ENCODE peak calls at places on chromosomes 16 and 17, in five cellular contexts. N is HT1080, R is DMS153, F is adipocyte, S is mesothelial cell of epicardium. L is an unnamed sample.

GRCh38 chr17:37490638-37491614 is 1.2 kb downstream of the DUSP14 start:
- DNase-seq in N (peak), R (no peak), F (peak), S (no peak), L (no peak)

GRCh38 chr17:4934173-4934979 is 2.3 kb downstream of the GP1BA start:
- DNase-seq in N (peak), R (no peak), F (peak), S (no peak), L (no peak)

GRCh38 chr17:81200201-81200600 is 22.6 kb downstream of the CEP131 start:
- DNase-seq in N (no peak), R (no peak), F (no peak), S (no peak), L (no peak)

GRCh38 chr17:40063034-40063765 is 435 bp downstream of the THRA start:
- DNase-seq in N (peak), R (no peak), F (peak), S (no peak), L (no peak)

GRCh38 chr16:7321661-7322060 is 11.0 kb upstream of the RBFOX1 start:
- DNase-seq in N (no peak), R (no peak), F (no peak), S (no peak), L (no peak)

GRCh38 chr17:39736319-39737165 is 1.2 kb upstream of the GRB7 start:
- DNase-seq in N (peak), R (no peak), F (no peak), S (no peak), L (no peak)

GRCh38 chr16:1291576-1291974 is 17.9 kb upstream of the UBE2I start:
- DNase-seq in N (no peak), R (peak), F (no peak), S (no peak), L (no peak)

GRCh38 chr17:75084039-75084660 is 3.6 kb upstream of the SLC16A5 start:
- DNase-seq in N (no peak), R (no peak), F (no peak), S (no peak), L (no peak)

GRCh38 chr17:60525347-60525623 is 757 bp downstream of the APPBP2 start:
- DNase-seq in N (peak), R (no peak), F (peak), S (no peak), L (no peak)

GRCh38 chr17:38428643-38429371 is 543 bp downstream of the ARHGAP23 start:
- DNase-seq in N (peak), R (no peak), F (peak), S (no peak), L (no peak)

GRCh38 chr16:89076159-89076558 is 17.5 kb upstream of the ACSF3 start:
- DNase-seq in N (no peak), R (no peak), F (no peak), S (no peak), L (no peak)

GRCh38 chr17:909642-910323 is 69.8 kb downstream of the NXN start:
- DNase-seq in N (peak), R (no peak), F (no peak), S (no peak), L (no peak)

GRCh38 chr17:62987136-62987535 is 21.1 kb downstream of the TANC2 start:
- DNase-seq in N (no peak), R (no peak), F (no peak), S (no peak), L (no peak)

GRCh38 chr17:15348030-15348429 is 6.6 kb upstream of the TEKT3 start:
- DNase-seq in N (no peak), R (peak), F (peak), S (no peak), L (no peak)

GRCh38 chr17:2056221-2057129 is 1.6 kb downstream of the HIC1 start:
- DNase-seq in N (no peak), R (no peak), F (peak), S (no peak), L (no peak)

GRCh38 chr17:28180449-28180848 is 138.0 kb downstream of the NLK start:
- DNase-seq in N (no peak), R (no peak), F (peak), S (no peak), L (no peak)

GRCh38 chr16:50185005-50185505 is 31.9 kb downstream of the TENT4B start:
- DNase-seq in N (no peak), R (no peak), F (no peak), S (no peak), L (no peak)

GRCh38 chr17:66915204-66915611 is 49.3 kb upstream of the CACNG4 start:
- DNase-seq in N (peak), R (peak), F (no peak), S (no peak), L (no peak)

GRCh38 chr16:31869511-31870201 is 4.0 kb upstream of the ZNF267 start:
- DNase-seq in N (peak), R (peak), F (peak), S (no peak), L (no peak)

L was measured in osteocyte.